ENCODE peak calls at places on chromosomes 12 and 14, in four cellular contexts. One of them, this sample, is unnamed.
A peak's percentile ranks its signal among the peaks of the same experiment; 100 is the strongest.

GRCh38 chr12:14135996-14136395 is 154.6 kb upstream of the GRIN2B start:
- DNase-seq in gastrocnemius medialis: no peak
- DNase-seq in breast epithelium: no peak
- DNase-seq in ovary: no peak
- DNase-seq in this sample: no peak

GRCh38 chr12:49264466-49264872 is 413 bp upstream of the TUBA1C start:
- DNase-seq in gastrocnemius medialis: no peak
- DNase-seq in breast epithelium: no peak
- DNase-seq in ovary: no peak
- DNase-seq in this sample: no peak

GRCh38 chr12:80033457-80033856 is 65.9 kb upstream of the OTOGL start:
- DNase-seq in gastrocnemius medialis: no peak
- DNase-seq in breast epithelium: no peak
- DNase-seq in ovary: no peak
- DNase-seq in this sample: no peak

GRCh38 chr14:104138098-104138890 is at the start of gene KIF26A:
- DNase-seq in gastrocnemius medialis: no peak
- DNase-seq in breast epithelium: no peak
- DNase-seq in ovary: peak; percentile 58
- DNase-seq in this sample: no peak

GRCh38 chr14:102150636-102151195 is 11.0 kb downstream of the WDR20 start:
- DNase-seq in gastrocnemius medialis: no peak
- DNase-seq in breast epithelium: no peak
- DNase-seq in ovary: no peak
- DNase-seq in this sample: no peak

GRCh38 chr14:22887260-22887989 is 4.4 kb downstream of the REM2 start:
- DNase-seq in gastrocnemius medialis: no peak
- DNase-seq in breast epithelium: peak; percentile 79
- DNase-seq in ovary: peak; percentile 66
- DNase-seq in this sample: no peak

GRCh38 chr14:82776958-82777357 is 1243.3 kb upstream of the SEL1L start:
- DNase-seq in gastrocnemius medialis: no peak
- DNase-seq in breast epithelium: no peak
- DNase-seq in ovary: no peak
- DNase-seq in this sample: no peak

GRCh38 chr12:95637471-95638155 is 86.3 kb upstream of the USP44 start:
- DNase-seq in gastrocnemius medialis: no peak
- DNase-seq in breast epithelium: no peak
- DNase-seq in ovary: no peak
- DNase-seq in this sample: no peak

GRCh38 chr14:90728951-90729350 is 87.3 kb downstream of the TTC7B start:
- DNase-seq in gastrocnemius medialis: no peak
- DNase-seq in breast epithelium: no peak
- DNase-seq in ovary: no peak
- DNase-seq in this sample: no peak

GRCh38 chr12:56684745-56685369 is 3.2 kb downstream of the PTGES3 start:
- DNase-seq in gastrocnemius medialis: no peak
- DNase-seq in breast epithelium: no peak
- DNase-seq in ovary: no peak
- DNase-seq in this sample: no peak

GRCh38 chr14:67952786-67953185 is 133.2 kb downstream of the RAD51B start:
- DNase-seq in gastrocnemius medialis: no peak
- DNase-seq in breast epithelium: no peak
- DNase-seq in ovary: no peak
- DNase-seq in this sample: no peak

GRCh38 chr14:74848768-74849167 is 27.2 kb downstream of the PROX2 start:
- DNase-seq in gastrocnemius medialis: no peak
- DNase-seq in breast epithelium: no peak
- DNase-seq in ovary: no peak
- DNase-seq in this sample: no peak

GRCh38 chr14:99415496-99416281 is 65.0 kb downstream of the SETD3 start:
- DNase-seq in gastrocnemius medialis: peak; percentile 23
- DNase-seq in breast epithelium: no peak
- DNase-seq in ovary: no peak
- DNase-seq in this sample: no peak

GRCh38 chr12:130222519-130223255 is 60.4 kb downstream of the FZD10 start:
- DNase-seq in gastrocnemius medialis: no peak
- DNase-seq in breast epithelium: no peak
- DNase-seq in ovary: no peak
- DNase-seq in this sample: no peak

GRCh38 chr14:68278568-68279436 is 459.2 kb downstream of the RAD51B start:
- DNase-seq in gastrocnemius medialis: no peak
- DNase-seq in breast epithelium: no peak
- DNase-seq in ovary: no peak
- DNase-seq in this sample: no peak

GRCh38 chr14:104677506-104678332 is 11.7 kb upstream of the INF2 start:
- DNase-seq in gastrocnemius medialis: peak; percentile 49
- DNase-seq in breast epithelium: peak; percentile 52
- DNase-seq in ovary: peak; percentile 74
- DNase-seq in this sample: no peak

GRCh38 chr12:25812295-25812694 is 146.2 kb upstream of the RASSF8 start:
- DNase-seq in gastrocnemius medialis: no peak
- DNase-seq in breast epithelium: no peak
- DNase-seq in ovary: no peak
- DNase-seq in this sample: no peak

GRCh38 chr14:104968153-104968527 is 10.0 kb downstream of the AHNAK2 start:
- DNase-seq in gastrocnemius medialis: no peak
- DNase-seq in breast epithelium: peak; percentile 57
- DNase-seq in ovary: peak; percentile 84
- DNase-seq in this sample: no peak

GRCh38 chr14:33118653-33119052 is 180.0 kb downstream of the NPAS3 start:
- DNase-seq in gastrocnemius medialis: no peak
- DNase-seq in breast epithelium: no peak
- DNase-seq in ovary: no peak
- DNase-seq in this sample: no peak

GRCh38 chr12:75623631-75624118 is 112.3 kb upstream of the KRR1 start:
- DNase-seq in gastrocnemius medialis: no peak
- DNase-seq in breast epithelium: no peak
- DNase-seq in ovary: no peak
- DNase-seq in this sample: no peak

GRCh38 chr12:4701383-4701782 is 18.8 kb upstream of the GALNT8 start:
- DNase-seq in gastrocnemius medialis: no peak
- DNase-seq in breast epithelium: no peak
- DNase-seq in ovary: no peak
- DNase-seq in this sample: no peak

DNA sequence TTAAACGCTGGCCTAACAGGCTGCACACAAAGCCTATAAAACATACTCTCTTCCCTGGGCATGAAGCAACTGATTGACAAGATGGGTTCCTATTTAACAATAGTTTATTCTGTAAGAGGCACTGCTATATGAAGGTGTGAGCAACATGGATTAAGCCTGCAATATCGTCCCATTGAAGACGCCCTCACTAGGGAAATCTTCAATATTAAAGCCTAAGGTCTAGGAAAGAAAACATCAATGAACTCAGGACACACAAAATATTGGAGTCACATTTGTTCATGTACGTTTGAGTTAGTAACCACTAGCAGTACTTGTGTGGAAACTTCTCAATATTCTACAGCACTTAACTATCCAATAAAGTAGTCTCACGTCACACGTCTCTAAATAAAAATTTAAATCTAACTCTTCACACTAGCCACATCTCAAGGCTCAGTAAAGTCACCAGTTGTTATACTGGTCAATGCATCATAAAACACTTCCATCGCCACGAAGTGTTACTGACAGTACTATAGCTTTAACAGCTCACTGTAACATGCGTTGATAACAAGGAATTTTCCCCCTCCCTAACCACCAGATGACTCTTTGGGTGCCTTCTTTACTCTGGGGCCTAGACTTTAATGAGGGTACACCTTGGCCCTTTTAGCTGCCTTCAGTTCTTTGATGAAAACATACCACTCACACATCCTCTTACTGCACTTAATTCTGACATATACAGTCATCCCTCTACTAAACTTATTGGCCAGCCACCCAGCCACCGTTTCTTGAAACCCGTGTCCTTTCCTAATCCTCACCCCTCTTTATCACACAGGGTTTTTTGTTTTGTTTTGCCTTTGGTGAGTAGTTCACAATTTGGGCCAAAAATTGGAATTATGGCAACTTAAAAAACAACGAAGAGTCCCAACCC is 50.1 kb upstream of the OR5AU1 start:
- DNase-seq in gastrocnemius medialis: no peak
- DNase-seq in breast epithelium: no peak
- DNase-seq in ovary: no peak
- DNase-seq in this sample: no peak
- TF ChIP-seq POLR2A in gastrocnemius medialis: no peak
- TF ChIP-seq POLR2A in breast epithelium: no peak
- TF ChIP-seq POLR2A in ovary: no peak
- TF ChIP-seq POLR2A in this sample: no peak

GRCh38 chr12:127957001-127957660 is 309.8 kb upstream of the TMEM132C start:
- DNase-seq in gastrocnemius medialis: no peak
- DNase-seq in breast epithelium: no peak
- DNase-seq in ovary: no peak
- DNase-seq in this sample: no peak
- H3K27ac ChIP-seq in gastrocnemius medialis: no peak overlapping the region
- H3K27ac ChIP-seq in breast epithelium: no peak overlapping the region
- H3K27ac ChIP-seq in ovary: no peak overlapping the region
- H3K27ac ChIP-seq in this sample: no peak overlapping the region

GRCh38 chr12:66304296-66304915 is 2.1 kb downstream of the HELB start:
- DNase-seq in gastrocnemius medialis: no peak
- DNase-seq in breast epithelium: no peak
- DNase-seq in ovary: no peak
- DNase-seq in this sample: no peak

GRCh38 chr12:66297923-66298322 is 4.4 kb upstream of the HELB start:
- DNase-seq in gastrocnemius medialis: no peak
- DNase-seq in breast epithelium: no peak
- DNase-seq in ovary: no peak
- DNase-seq in this sample: no peak

GRCh38 chr12:66302827-66303169 is 505 bp downstream of the HELB start:
- DNase-seq in gastrocnemius medialis: no peak
- DNase-seq in breast epithelium: no peak
- DNase-seq in ovary: no peak
- DNase-seq in this sample: no peak

GRCh38 chr12:66297080-66297479 is 5.2 kb upstream of the HELB start:
- DNase-seq in gastrocnemius medialis: no peak
- DNase-seq in breast epithelium: no peak
- DNase-seq in ovary: no peak
- DNase-seq in this sample: no peak

GRCh38 chr12:66301944-66302826 is at the start of gene HELB:
- DNase-seq in gastrocnemius medialis: peak; percentile 93
- DNase-seq in breast epithelium: peak; percentile 96
- DNase-seq in ovary: peak; percentile 99
- DNase-seq in this sample: peak; percentile 88
- TF ChIP-seq POLR2A in gastrocnemius medialis: peak; percentile 47
- TF ChIP-seq POLR2A in breast epithelium: no peak
- TF ChIP-seq POLR2A in ovary: no peak
- TF ChIP-seq POLR2A in this sample: no peak

GRCh38 chr12:7019043-7019569 is 830 bp upstream of the LPCAT3 start:
- DNase-seq in gastrocnemius medialis: no peak
- DNase-seq in breast epithelium: no peak
- DNase-seq in ovary: no peak
- DNase-seq in this sample: no peak
- H3K27ac ChIP-seq in gastrocnemius medialis: peak overlapping the region; percentile 98
- H3K27ac ChIP-seq in breast epithelium: peak overlapping the region; percentile 97
- H3K27ac ChIP-seq in ovary: peak overlapping the region; percentile 85
- H3K27ac ChIP-seq in this sample: peak overlapping the region; percentile 89

DNA sequence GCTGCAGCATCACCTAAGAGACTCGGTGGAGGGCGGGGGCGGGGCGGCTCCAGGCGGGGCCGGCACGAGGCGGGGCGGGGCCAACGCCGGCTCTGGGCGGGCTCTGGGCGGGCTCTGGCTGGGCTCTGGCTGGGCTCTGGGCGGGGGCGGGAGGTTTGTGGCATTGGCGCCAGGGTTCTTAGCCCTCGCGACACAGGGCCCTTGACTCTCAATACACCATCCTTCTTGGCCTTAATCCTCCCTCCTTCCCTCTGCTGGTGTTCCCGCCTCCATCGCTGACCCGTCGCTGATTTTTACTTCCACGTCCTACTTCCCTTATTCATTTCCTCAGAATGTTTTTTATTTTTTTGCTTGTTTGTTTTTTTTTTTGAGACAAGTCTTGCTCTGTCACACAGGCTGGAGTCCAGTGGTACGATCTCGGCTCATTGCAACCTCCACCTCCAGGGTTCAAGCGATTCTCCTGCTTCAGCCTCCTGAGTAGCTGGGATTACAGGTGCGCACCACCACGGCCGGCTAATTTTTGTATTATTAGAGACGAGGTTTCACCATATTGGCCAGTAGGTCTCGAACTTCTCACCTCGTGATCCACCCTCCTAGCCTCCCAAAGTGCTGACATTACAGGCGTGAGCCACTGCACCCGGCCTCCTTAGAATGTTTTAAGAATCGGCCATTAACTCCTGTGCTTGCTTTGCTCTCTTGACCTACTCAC is at the start of gene BLTP3B:
- DNase-seq in gastrocnemius medialis: peak; percentile 84
- DNase-seq in breast epithelium: peak; percentile 89
- DNase-seq in ovary: peak; percentile 92
- DNase-seq in this sample: peak; percentile 44
- TF ChIP-seq POLR2A in gastrocnemius medialis: no peak
- TF ChIP-seq POLR2A in breast epithelium: no peak
- TF ChIP-seq POLR2A in ovary: no peak
- TF ChIP-seq POLR2A in this sample: no peak

DNA sequence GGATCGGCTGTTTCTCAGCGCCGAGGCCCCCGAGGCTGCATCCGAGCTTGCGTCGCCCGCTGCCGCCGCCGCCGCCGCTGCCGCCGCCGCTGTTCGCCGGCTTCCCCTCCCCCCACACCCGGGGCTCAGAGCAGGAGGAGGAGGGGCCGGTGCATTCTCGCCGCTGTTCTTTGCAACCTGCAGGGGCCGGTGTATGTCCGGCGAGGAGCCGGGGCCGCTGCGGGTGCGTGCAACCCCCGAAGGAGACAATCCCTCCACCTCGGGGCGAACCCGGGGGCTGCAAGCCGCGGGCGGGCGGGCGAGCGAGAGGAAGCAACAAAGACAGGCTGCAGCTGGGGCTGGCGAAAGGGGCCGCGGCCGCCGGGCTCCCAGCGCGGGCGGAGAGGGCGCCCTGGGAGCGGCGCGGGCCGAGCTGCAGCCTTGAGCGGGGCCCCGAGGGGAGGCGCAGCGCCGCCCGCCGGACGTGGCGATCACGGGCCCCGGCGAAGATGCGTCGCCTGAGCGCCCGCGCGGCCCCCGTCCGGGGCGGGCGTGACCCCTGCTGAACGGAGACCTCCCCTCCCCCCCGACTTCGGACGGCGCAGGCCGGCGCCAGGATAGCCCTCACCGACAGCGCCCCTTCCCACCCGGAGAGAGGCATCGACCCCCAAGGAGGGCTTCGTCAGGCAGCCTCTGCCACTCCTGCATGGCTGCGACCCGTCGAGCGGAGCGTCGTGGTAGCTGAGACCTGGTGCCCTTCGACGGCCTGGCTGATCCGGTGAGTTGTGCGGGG is 702 bp downstream of the FAM222A start:
- DNase-seq in gastrocnemius medialis: peak; percentile 31
- DNase-seq in breast epithelium: no peak
- DNase-seq in ovary: peak; percentile 81
- DNase-seq in this sample: peak; percentile 16
- H3K27ac ChIP-seq in gastrocnemius medialis: peak overlapping the region; percentile 83
- H3K27ac ChIP-seq in breast epithelium: peak overlapping the region; percentile 70
- H3K27ac ChIP-seq in ovary: peak overlapping the region; percentile 86
- H3K27ac ChIP-seq in this sample: no peak overlapping the region

GRCh38 chr14:21440857-21441256 is 15.1 kb downstream of the CHD8 start:
- DNase-seq in gastrocnemius medialis: no peak
- DNase-seq in breast epithelium: no peak
- DNase-seq in ovary: no peak
- DNase-seq in this sample: no peak

GRCh38 chr14:21436567-21437062 is 19.3 kb downstream of the CHD8 start:
- DNase-seq in gastrocnemius medialis: no peak
- DNase-seq in breast epithelium: no peak
- DNase-seq in ovary: no peak
- DNase-seq in this sample: no peak

GRCh38 chr14:21437063-21437901 is 18.6 kb downstream of the CHD8 start:
- DNase-seq in gastrocnemius medialis: peak; percentile 97
- DNase-seq in breast epithelium: peak; percentile 97
- DNase-seq in ovary: peak; percentile 100
- DNase-seq in this sample: peak; percentile 92
- TF ChIP-seq POLR2A in gastrocnemius medialis: peak; percentile 41
- TF ChIP-seq POLR2A in breast epithelium: no peak
- TF ChIP-seq POLR2A in ovary: peak; percentile 44
- TF ChIP-seq POLR2A in this sample: no peak